ENCODE peak calls at places on chromosomes 2 and 18, in ten cellular contexts. One of them, this sample, is unnamed.

GRCh38 chr2:41836944-41837343 is 210.9 kb upstream of the PKDCC start:
- DNase-seq in globus pallidus: no peak
- DNase-seq in nucleus accumbens: no peak
- DNase-seq in AG08396: peak; percentile 46
- DNase-seq in HTR-8/SVneo: peak; percentile 28
- DNase-seq in A549: peak; percentile 31
- DNase-seq in EL: peak; percentile 36
- DNase-seq in NCI-H1092 treated with DMSO at 0.1 percent for 48 hours: no peak
- DNase-seq in kidney tubule cell: peak; percentile 49
- DNase-seq in activated T-cell treated with anti-CD3 and anti-CD28 coated beads for 24 hours: no peak
- DNase-seq in this sample: peak; percentile 84

GRCh38 chr2:119827866-119828507 is 68.3 kb downstream of the PTPN4 start:
- DNase-seq in globus pallidus: no peak
- DNase-seq in nucleus accumbens: no peak
- DNase-seq in EL: peak; percentile 52
- DNase-seq in kidney tubule cell: peak; percentile 23
- DNase-seq in A549: no peak
- DNase-seq in AG08396: no peak
- DNase-seq in activated T-cell treated with anti-CD3 and anti-CD28 coated beads for 24 hours: no peak
- DNase-seq in HTR-8/SVneo: no peak
- DNase-seq in NCI-H1092 treated with DMSO at 0.1 percent for 48 hours: no peak
- DNase-seq in this sample: no peak

GRCh38 chr2:88658890-88659881 is 31.9 kb upstream of the EIF2AK3 start:
- DNase-seq in kidney tubule cell: peak; percentile 21
- DNase-seq in A549: peak; percentile 16
- DNase-seq in AG08396: peak; percentile 47
- DNase-seq in nucleus accumbens: no peak
- DNase-seq in HTR-8/SVneo: peak; percentile 72
- DNase-seq in EL: peak; percentile 60
- DNase-seq in activated T-cell treated with anti-CD3 and anti-CD28 coated beads for 24 hours: no peak
- DNase-seq in NCI-H1092 treated with DMSO at 0.1 percent for 48 hours: no peak
- DNase-seq in globus pallidus: peak; percentile 4
- DNase-seq in this sample: peak; percentile 86

GRCh38 chr2:231795525-231796327 is 9.5 kb downstream of the COPS7B start:
- DNase-seq in NCI-H1092 treated with DMSO at 0.1 percent for 48 hours: peak; percentile 2
- DNase-seq in HTR-8/SVneo: peak; percentile 39
- DNase-seq in kidney tubule cell: peak; percentile 92
- DNase-seq in nucleus accumbens: no peak
- DNase-seq in globus pallidus: no peak
- DNase-seq in A549: peak; percentile 91
- DNase-seq in AG08396: peak; percentile 77
- DNase-seq in EL: peak; percentile 79
- DNase-seq in activated T-cell treated with anti-CD3 and anti-CD28 coated beads for 24 hours: no peak
- DNase-seq in this sample: peak; percentile 31

GRCh38 chr2:162711832-162712540 is 126.6 kb downstream of the KCNH7 start:
- DNase-seq in A549: no peak
- DNase-seq in activated T-cell treated with anti-CD3 and anti-CD28 coated beads for 24 hours: no peak
- DNase-seq in nucleus accumbens: no peak
- DNase-seq in kidney tubule cell: no peak
- DNase-seq in EL: no peak
- DNase-seq in HTR-8/SVneo: no peak
- DNase-seq in AG08396: no peak
- DNase-seq in NCI-H1092 treated with DMSO at 0.1 percent for 48 hours: no peak
- DNase-seq in globus pallidus: no peak
- DNase-seq in this sample: no peak

GRCh38 chr2:56047136-56047535 is 123.6 kb upstream of the EFEMP1 start:
- DNase-seq in activated T-cell treated with anti-CD3 and anti-CD28 coated beads for 24 hours: no peak
- DNase-seq in HTR-8/SVneo: no peak
- DNase-seq in nucleus accumbens: no peak
- DNase-seq in AG08396: no peak
- DNase-seq in NCI-H1092 treated with DMSO at 0.1 percent for 48 hours: peak; percentile 99
- DNase-seq in globus pallidus: no peak
- DNase-seq in EL: no peak
- DNase-seq in kidney tubule cell: no peak
- DNase-seq in A549: no peak
- DNase-seq in this sample: no peak

GRCh38 chr18:35938158-35938557 is 34.3 kb upstream of the RMP24 start:
- DNase-seq in nucleus accumbens: no peak
- DNase-seq in HTR-8/SVneo: no peak
- DNase-seq in EL: no peak
- DNase-seq in kidney tubule cell: peak; percentile 76
- DNase-seq in A549: no peak
- DNase-seq in NCI-H1092 treated with DMSO at 0.1 percent for 48 hours: no peak
- DNase-seq in globus pallidus: no peak
- DNase-seq in AG08396: no peak
- DNase-seq in activated T-cell treated with anti-CD3 and anti-CD28 coated beads for 24 hours: no peak
- DNase-seq in this sample: no peak

GRCh38 chr2:195535911-195536522 is 121.0 kb upstream of the SLC39A10 start:
- DNase-seq in AG08396: no peak
- DNase-seq in kidney tubule cell: no peak
- DNase-seq in NCI-H1092 treated with DMSO at 0.1 percent for 48 hours: no peak
- DNase-seq in nucleus accumbens: no peak
- DNase-seq in HTR-8/SVneo: no peak
- DNase-seq in A549: no peak
- DNase-seq in EL: no peak
- DNase-seq in globus pallidus: peak; percentile 57
- DNase-seq in activated T-cell treated with anti-CD3 and anti-CD28 coated beads for 24 hours: peak; percentile 63
- DNase-seq in this sample: no peak

GRCh38 chr18:58381676-58382411 is 247.0 kb downstream of the ALPK2 start:
- DNase-seq in kidney tubule cell: no peak
- DNase-seq in globus pallidus: no peak
- DNase-seq in NCI-H1092 treated with DMSO at 0.1 percent for 48 hours: no peak
- DNase-seq in nucleus accumbens: no peak
- DNase-seq in EL: no peak
- DNase-seq in HTR-8/SVneo: no peak
- DNase-seq in AG08396: no peak
- DNase-seq in A549: no peak
- DNase-seq in activated T-cell treated with anti-CD3 and anti-CD28 coated beads for 24 hours: no peak
- DNase-seq in this sample: no peak

GRCh38 chr2:203594541-203594940 is 59.4 kb upstream of the RAPH1 start:
- DNase-seq in HTR-8/SVneo: peak; percentile 35
- DNase-seq in activated T-cell treated with anti-CD3 and anti-CD28 coated beads for 24 hours: no peak
- DNase-seq in EL: peak; percentile 70
- DNase-seq in A549: no peak
- DNase-seq in nucleus accumbens: no peak
- DNase-seq in NCI-H1092 treated with DMSO at 0.1 percent for 48 hours: no peak
- DNase-seq in globus pallidus: no peak
- DNase-seq in AG08396: peak; percentile 22
- DNase-seq in kidney tubule cell: no peak
- DNase-seq in this sample: no peak

GRCh38 chr2:240739797-240740196 is 48.1 kb downstream of the AQP12A start:
- DNase-seq in globus pallidus: no peak
- DNase-seq in kidney tubule cell: peak; percentile 12
- DNase-seq in EL: no peak
- DNase-seq in NCI-H1092 treated with DMSO at 0.1 percent for 48 hours: no peak
- DNase-seq in HTR-8/SVneo: no peak
- DNase-seq in nucleus accumbens: no peak
- DNase-seq in activated T-cell treated with anti-CD3 and anti-CD28 coated beads for 24 hours: no peak
- DNase-seq in AG08396: no peak
- DNase-seq in A549: no peak
- DNase-seq in this sample: no peak

GRCh38 chr2:68225119-68225632 is 27.2 kb downstream of the PPP3R1 start:
- DNase-seq in activated T-cell treated with anti-CD3 and anti-CD28 coated beads for 24 hours: no peak
- DNase-seq in AG08396: no peak
- DNase-seq in A549: peak; percentile 77
- DNase-seq in EL: peak; percentile 37
- DNase-seq in kidney tubule cell: peak; percentile 57
- DNase-seq in HTR-8/SVneo: peak; percentile 38
- DNase-seq in globus pallidus: peak; percentile 27
- DNase-seq in nucleus accumbens: no peak
- DNase-seq in NCI-H1092 treated with DMSO at 0.1 percent for 48 hours: no peak
- DNase-seq in this sample: no peak

GRCh38 chr2:232488097-232488711 is 570 bp upstream of the ECEL1 start:
- DNase-seq in AG08396: no peak
- DNase-seq in NCI-H1092 treated with DMSO at 0.1 percent for 48 hours: no peak
- DNase-seq in HTR-8/SVneo: no peak
- DNase-seq in A549: no peak
- DNase-seq in EL: no peak
- DNase-seq in globus pallidus: no peak
- DNase-seq in nucleus accumbens: no peak
- DNase-seq in kidney tubule cell: no peak
- DNase-seq in activated T-cell treated with anti-CD3 and anti-CD28 coated beads for 24 hours: no peak
- DNase-seq in this sample: no peak

GRCh38 chr2:238754259-238754658 is 93.6 kb upstream of the TWIST2 start:
- DNase-seq in globus pallidus: no peak
- DNase-seq in A549: peak; percentile 18
- DNase-seq in AG08396: no peak
- DNase-seq in kidney tubule cell: no peak
- DNase-seq in nucleus accumbens: no peak
- DNase-seq in EL: no peak
- DNase-seq in HTR-8/SVneo: no peak
- DNase-seq in activated T-cell treated with anti-CD3 and anti-CD28 coated beads for 24 hours: no peak
- DNase-seq in NCI-H1092 treated with DMSO at 0.1 percent for 48 hours: no peak
- DNase-seq in this sample: no peak